ENCODE peak calls at places on chromosomes 3 and 15, in eight cellular contexts. V, J, D, E, M, U, W and F are unnamed samples.

GRCh38 chr3:131619821-131620220 is 117.0 kb upstream of the MRPL3 start:
- DNase-seq in V (no peak), J (no peak), D (no peak), E (no peak), M (no peak), U (no peak), W (no peak), F (no peak)

GRCh38 chr15:49769225-49769624 is 148.4 kb downstream of the DTWD1 start:
- DNase-seq in V (peak; percentile 10), J (peak; percentile 46), D (no peak), E (no peak), M (no peak), U (no peak), W (no peak), F (no peak)

GRCh38 chr3:174973465-174973864 is 114.3 kb downstream of the NAALADL2 start:
- DNase-seq in V (no peak), J (no peak), D (no peak), E (no peak), M (no peak), U (no peak), W (no peak), F (no peak)

GRCh38 chr3:105610473-105610872 is 243.8 kb downstream of the ALCAM start:
- DNase-seq in V (no peak), J (no peak), D (no peak), E (no peak), M (no peak), U (no peak), W (no peak), F (no peak)

GRCh38 chr3:38738630-38739395 is 77.2 kb downstream of the SCN10A start:
- DNase-seq in V (no peak), J (peak; percentile 17), D (peak; percentile 33), E (peak; percentile 30), M (peak; percentile 63), U (peak; percentile 6), W (peak; percentile 54), F (no peak)

GRCh38 chr3:53996153-53996861 is 104.6 kb upstream of the SELENOK start:
- DNase-seq in V (no peak), J (peak; percentile 95), D (no peak), E (no peak), M (no peak), U (no peak), W (no peak), F (no peak)

GRCh38 chr3:33886015-33886414 is 87.6 kb downstream of the PDCD6IP start:
- DNase-seq in V (no peak), J (no peak), D (peak; percentile 14), E (no peak), M (no peak), U (no peak), W (no peak), F (no peak)

GRCh38 chr3:169813757-169814517 is 1.2 kb upstream of the LRRC34 start:
- DNase-seq in V (no peak), J (peak; percentile 74), D (peak; percentile 24), E (peak; percentile 91), M (peak; percentile 86), U (no peak), W (no peak), F (peak; percentile 65)

GRCh38 chr3:194979173-194979572 is 291.8 kb downstream of the XXYLT1 start:
- DNase-seq in V (no peak), J (no peak), D (no peak), E (no peak), M (no peak), U (no peak), W (no peak), F (no peak)

GRCh38 chr3:4978966-4979400 is 254 bp upstream of the BHLHE40 start:
- DNase-seq in V (no peak), J (peak; percentile 83), D (peak; percentile 99), E (peak; percentile 91), M (peak; percentile 97), U (peak; percentile 99), W (peak; percentile 94), F (peak; percentile 98)

GRCh38 chr3:159257954-159258353 is 456.1 kb downstream of the MFSD1 start:
- DNase-seq in V (no peak), J (no peak), D (peak; percentile 69), E (no peak), M (no peak), U (no peak), W (no peak), F (no peak)

GRCh38 chr3:53009826-53010539 is 35.9 kb downstream of the SFMBT1 start:
- DNase-seq in V (no peak), J (no peak), D (no peak), E (no peak), M (no peak), U (no peak), W (no peak), F (no peak)

GRCh38 chr3:115930922-115931321 is 307.6 kb downstream of the GAP43 start:
- DNase-seq in V (no peak), J (peak; percentile 29), D (no peak), E (no peak), M (no peak), U (no peak), W (no peak), F (no peak)

GRCh38 chr3:121126378-121127035 is 218.5 kb downstream of the STXBP5L start:
- DNase-seq in V (no peak), J (no peak), D (no peak), E (no peak), M (no peak), U (no peak), W (no peak), F (no peak)

GRCh38 chr3:136276049-136276755 is 26.1 kb downstream of the PCCB start:
- DNase-seq in V (no peak), J (no peak), D (no peak), E (no peak), M (no peak), U (no peak), W (no peak), F (no peak)

GRCh38 chr3:61890167-61890566 is 328.8 kb downstream of the PTPRG start:
- DNase-seq in V (no peak), J (no peak), D (no peak), E (no peak), M (no peak), U (no peak), W (no peak), F (no peak)

GRCh38 chr15:83871808-83872559 is 218.1 kb downstream of the ADAMTSL3 start:
- DNase-seq in V (no peak), J (no peak), D (peak; percentile 78), E (no peak), M (no peak), U (peak; percentile 49), W (peak; percentile 55), F (no peak)

GRCh38 chr3:140050977-140051957 is 116.3 kb downstream of the CLSTN2 start:
- DNase-seq in V (no peak), J (no peak), D (no peak), E (no peak), M (no peak), U (peak; percentile 19), W (peak; percentile 24), F (no peak)

GRCh38 chr15:98799461-98799971 is 151.2 kb downstream of the IGF1R start:
- DNase-seq in V (no peak), J (peak; percentile 72), D (peak; percentile 98), E (no peak), M (no peak), U (peak; percentile 15), W (no peak), F (peak; percentile 49)

GRCh38 chr15:57079446-57079845 is 161.0 kb downstream of the TCF12 start:
- DNase-seq in V (no peak), J (peak; percentile 62), D (peak; percentile 33), E (peak; percentile 10), M (no peak), U (no peak), W (no peak), F (no peak)

GRCh38 chr15:66476535-66476934 is 21.0 kb downstream of the SNAPC5 start:
- DNase-seq in V (no peak), J (no peak), D (no peak), E (no peak), M (no peak), U (no peak), W (no peak), F (no peak)

GRCh38 chr15:63971427-63971805 is 74.9 kb downstream of the DAPK2 start:
- DNase-seq in V (no peak), J (no peak), D (no peak), E (peak; percentile 63), M (peak; percentile 74), U (no peak), W (no peak), F (no peak)

GRCh38 chr3:194407423-194407822 is 8.4 kb upstream of the GP5 start:
- DNase-seq in V (no peak), J (no peak), D (peak; percentile 71), E (no peak), M (peak; percentile 47), U (no peak), W (peak; percentile 49), F (no peak)

GRCh38 chr3:61979645-61980430 is 393.5 kb downstream of the FEZF2 start:
- DNase-seq in V (no peak), J (no peak), D (no peak), E (no peak), M (no peak), U (no peak), W (peak; percentile 46), F (no peak)

GRCh38 chr15:78223396-78224023 is 10.9 kb downstream of the ACSBG1 start:
- DNase-seq in V (no peak), J (no peak), D (peak; percentile 56), E (no peak), M (no peak), U (no peak), W (no peak), F (peak; percentile 3)

GRCh38 chr3:115513411-115513800 is 109.9 kb upstream of the GAP43 start:
- DNase-seq in V (no peak), J (no peak), D (peak; percentile 58), E (peak; percentile 63), M (no peak), U (no peak), W (no peak), F (no peak)

GRCh38 chr15:55289011-55289572 is 521 bp downstream of the RAB27A start:
- DNase-seq in V (no peak), J (peak; percentile 53), D (peak; percentile 61), E (peak; percentile 45), M (peak; percentile 63), U (peak; percentile 25), W (peak; percentile 46), F (peak; percentile 58)

GRCh38 chr3:12465826-12466225 is 18.5 kb upstream of the TSEN2 start:
- DNase-seq in V (no peak), J (no peak), D (no peak), E (no peak), M (no peak), U (no peak), W (no peak), F (no peak)

GRCh38 chr3:22923686-22924085 is 279.4 kb upstream of the UBE2E2 start:
- DNase-seq in V (no peak), J (no peak), D (no peak), E (no peak), M (no peak), U (no peak), W (no peak), F (no peak)

GRCh38 chr3:82044918-82045715 is 283.7 kb upstream of the GBE1 start:
- DNase-seq in V (no peak), J (no peak), D (no peak), E (no peak), M (no peak), U (no peak), W (no peak), F (no peak)

GRCh38 chr3:21294768-21295167 is 456.2 kb downstream of the ZNF385D start:
- DNase-seq in V (no peak), J (no peak), D (peak; percentile 31), E (no peak), M (no peak), U (no peak), W (peak; percentile 31), F (no peak)

GRCh38 chr3:102144063-102144462 is 290.8 kb upstream of the ZPLD1 start:
- DNase-seq in V (no peak), J (no peak), D (peak; percentile 87), E (no peak), M (no peak), U (no peak), W (no peak), F (no peak)

GRCh38 chr3:88150771-88151170 is 1.0 kb downstream of the C3orf38 start:
- DNase-seq in V (no peak), J (peak; percentile 59), D (no peak), E (peak; percentile 12), M (no peak), U (no peak), W (no peak), F (no peak)

GRCh38 chr15:67945951-67946700 is 106.3 kb upstream of the RNU6-1 start:
- DNase-seq in V (peak; percentile 78), J (no peak), D (peak; percentile 51), E (no peak), M (peak; percentile 3), U (peak; percentile 83), W (peak; percentile 48), F (no peak)